ENCODE peak calls at places on chromosomes 6 and 20, in five cellular contexts. L, M, B, V and N are unnamed samples.

GRCh38 chr6:41657131-41658094 is 19.1 kb downstream of the MDFI start:
- DNase-seq in L (no peak), M (no peak), B (no peak), V (no peak), N (no peak)

GRCh38 chr20:31652917-31653385 is 15.2 kb downstream of the COX4I2 start:
- DNase-seq in L (no peak), M (no peak), B (no peak), V (no peak), N (peak)

GRCh38 chr6:149211046-149211571 is 106.4 kb upstream of the TAB2 start:
- DNase-seq in L (no peak), M (no peak), B (no peak), V (no peak), N (no peak)

GRCh38 chr6:149380523-149380922 is 19.5 kb upstream of the SUMO4 start:
- DNase-seq in L (no peak), M (no peak), B (no peak), V (no peak), N (no peak)

GRCh38 chr6:15244605-15245360 is 1.1 kb upstream of the JARID2 start:
- DNase-seq in L (no peak), M (peak), B (peak), V (peak), N (peak)

GRCh38 chr20:990293-990959 is 11.7 kb downstream of the RSPO4 start:
- DNase-seq in L (no peak), M (no peak), B (no peak), V (no peak), N (no peak)

GRCh38 chr20:719816-720215 is 44.2 kb upstream of the SCRT2 start:
- DNase-seq in L (no peak), M (no peak), B (no peak), V (no peak), N (no peak)

GRCh38 chr20:11502051-11502450 is 415.6 kb upstream of the BTBD3 start:
- DNase-seq in L (no peak), M (no peak), B (no peak), V (no peak), N (no peak)

GRCh38 chr20:60960500-60960899 is 291.6 kb upstream of the CDH4 start:
- DNase-seq in L (no peak), M (no peak), B (no peak), V (no peak), N (no peak)

GRCh38 chr20:6091661-6092060 is 31.2 kb downstream of the FERMT1 start:
- DNase-seq in L (no peak), M (no peak), B (no peak), V (no peak), N (no peak)

GRCh38 chr6:107534762-107535161 is 44.8 kb downstream of the SOBP start:
- DNase-seq in L (no peak), M (no peak), B (no peak), V (no peak), N (no peak)

GRCh38 chr6:118872318-118872717 is 21.6 kb upstream of the ASF1A start:
- DNase-seq in L (no peak), M (no peak), B (no peak), V (no peak), N (no peak)

GRCh38 chr20:7657569-7657968 is 282.7 kb downstream of the HAO1 start:
- DNase-seq in L (no peak), M (no peak), B (no peak), V (no peak), N (no peak)

GRCh38 chr6:2939315-2940009 is 31.9 kb downstream of the SERPINB6 start:
- DNase-seq in L (no peak), M (no peak), B (no peak), V (no peak), N (no peak)

GRCh38 chr6:168031411-168032382 is 34.2 kb downstream of the KIF25 start:
- DNase-seq in L (no peak), M (peak), B (no peak), V (no peak), N (peak)

GRCh38 chr6:157223486-157223885 is 99.8 kb downstream of the TMEM242 start:
- DNase-seq in L (no peak), M (no peak), B (no peak), V (no peak), N (no peak)

GRCh38 chr6:81648502-81648901 is 104.0 kb downstream of the TENT5A start:
- DNase-seq in L (no peak), M (no peak), B (no peak), V (no peak), N (no peak)

GRCh38 chr6:110053395-110054240 is 75.5 kb downstream of the GPR6 start:
- DNase-seq in L (no peak), M (peak), B (no peak), V (peak), N (peak)

GRCh38 chr6:155171747-155172191 is 92.0 kb upstream of the CLDN20 start:
- DNase-seq in L (no peak), M (peak), B (no peak), V (no peak), N (peak)

GRCh38 chr20:61280217-61280980 is 28.3 kb downstream of the CDH4 start:
- DNase-seq in L (no peak), M (no peak), B (no peak), V (no peak), N (no peak)

GRCh38 chr6:51892750-51893149 is 194.7 kb downstream of the PKHD1 start:
- DNase-seq in L (no peak), M (no peak), B (no peak), V (no peak), N (no peak)

GRCh38 chr6:35824552-35825192 is 19.5 kb downstream of the LHFPL5 start:
- DNase-seq in L (no peak), M (no peak), B (no peak), V (no peak), N (no peak)

GRCh38 chr6:43228951-43229802 is at the start of gene DNPH1:
- DNase-seq in L (peak), M (peak), B (peak), V (peak), N (peak)

GRCh38 chr6:16754864-16755263 is 6.4 kb downstream of the ATXN1 start:
- DNase-seq in L (no peak), M (no peak), B (no peak), V (no peak), N (no peak)

GRCh38 chr6:54291738-54292137 is 16.5 kb upstream of the TINAG start:
- DNase-seq in L (no peak), M (peak), B (no peak), V (no peak), N (peak)